ENCODE peak calls at places on chromosomes 6 and 20, in seven cellular contexts. Q is lower lobe of right lung; N is AG10803; P is mesenchymal stem cell; S is neural crest cell; F is CD8-positive, alpha-beta T cell; D is stimulated activated CD4-positive, alpha-beta T cell treated with anti-CD3 and anti-CD28 coated beads, TNF-alpha, amount 100 ng/mL, for 24 hours. C is an unnamed sample.

GRCh38 chr20:22536141-22536828 is 48.1 kb downstream of the FOXA2 start:
- DNase-seq in P (no peak), S (no peak), Q (no peak), N (no peak), D (no peak), F (no peak), C (no peak)

GRCh38 chr6:144334150-144334708 is 49.1 kb downstream of the UTRN start:
- DNase-seq in S (no peak), N (no peak), F (peak), Q (peak), P (no peak), D (peak), C (no peak)

GRCh38 chr20:17648782-17649730 is 33.0 kb downstream of the RRBP1 start:
- DNase-seq in S (no peak), N (no peak), P (peak), F (peak), D (no peak), Q (peak), C (no peak)

GRCh38 chr6:145139451-145139850 is 595.9 kb downstream of the EPM2A start:
- DNase-seq in D (no peak), F (no peak), P (peak), N (peak), S (no peak), Q (peak), C (no peak)

GRCh38 chr6:34155471-34156300 is 9.8 kb upstream of the GRM4 start:
- DNase-seq in D (no peak), F (no peak), Q (no peak), N (no peak), P (no peak), S (no peak), C (peak)

GRCh38 chr6:70180904-70181599 is 121.8 kb downstream of the COL9A1 start:
- DNase-seq in D (no peak), Q (no peak), S (no peak), N (no peak), F (no peak), P (peak), C (no peak)

GRCh38 chr20:1215386-1216170 is 10.3 kb upstream of the RAD21L1 start:
- DNase-seq in P (no peak), Q (no peak), S (no peak), F (no peak), D (peak), N (no peak), C (no peak)

GRCh38 chr6:158031191-158031444 is 49.5 kb downstream of the SYNJ2 start:
- DNase-seq in N (no peak), Q (no peak), S (no peak), F (no peak), D (no peak), P (no peak), C (no peak)

GRCh38 chr6:159578629-159579028 is 114.4 kb downstream of the SOD2 start:
- DNase-seq in S (no peak), F (no peak), D (no peak), P (no peak), N (no peak), Q (no peak), C (no peak)

GRCh38 chr6:137213331-137213740 is 5.8 kb downstream of the IFNGR1 start:
- DNase-seq in D (no peak), N (no peak), F (no peak), Q (no peak), S (no peak), P (no peak), C (no peak)

GRCh38 chr6:33967266-33967767 is 163.5 kb upstream of the MLN start:
- DNase-seq in S (no peak), F (no peak), P (no peak), Q (no peak), D (no peak), N (no peak), C (no peak)

GRCh38 chr6:105806486-105806920 is 279.6 kb upstream of the PRDM1 start:
- DNase-seq in F (no peak), Q (no peak), D (no peak), S (no peak), N (no peak), P (peak), C (no peak)

GRCh38 chr20:20624914-20625313 is 87.5 kb downstream of the RALGAPA2 start:
- DNase-seq in S (no peak), Q (no peak), F (no peak), D (no peak), P (no peak), N (no peak), C (no peak)

GRCh38 chr20:46157625-46158024 is 39.5 kb downstream of the CD40 start:
- DNase-seq in F (no peak), P (no peak), N (no peak), S (no peak), Q (no peak), D (no peak), C (no peak)

GRCh38 chr20:41014557-41015088 is 14.0 kb upstream of the TOP1 start:
- DNase-seq in F (no peak), S (no peak), Q (no peak), P (no peak), N (no peak), D (no peak), C (no peak)

GRCh38 chr20:40654876-40655275 is 34.2 kb downstream of the MAFB start:
- DNase-seq in D (no peak), S (no peak), N (peak), F (no peak), P (no peak), Q (no peak), C (no peak)

GRCh38 chr6:151716446-151717047 is 90.9 kb upstream of the ESR1 start:
- DNase-seq in P (no peak), Q (peak), D (no peak), F (no peak), N (no peak), S (no peak), C (no peak)

GRCh38 chr6:84547341-84547794 is 217.0 kb downstream of the TBX18 start:
- DNase-seq in P (no peak), D (no peak), F (no peak), S (no peak), N (no peak), Q (no peak), C (no peak)

GRCh38 chr6:42969934-42970333 is 9.0 kb downstream of the PEX6 start:
- DNase-seq in P (no peak), D (no peak), N (no peak), S (no peak), F (no peak), Q (no peak), C (no peak)

GRCh38 chr20:57879437-57880115 is 169.8 kb upstream of the PMEPA1 start:
- DNase-seq in S (no peak), F (no peak), P (no peak), D (no peak), N (no peak), Q (no peak), C (no peak)

C was measured in RWPE2.